ENCODE peak calls at places on chromosomes 11 and 22, in eight cellular contexts. J is CD8-positive, alpha-beta memory T cell; W is CD4-positive, alpha-beta memory T cell; B is prostate gland; T is psoas muscle; A is breast epithelium; R is DND-41; Z is SK-N-SH. G is an unnamed sample. For H3K9me3, the result is how much of the 10 kb centered on the place peaks cover.

GRCh38 chr11:66749091-66749490 is 20.1 kb upstream of the SPTBN2 start:
- DNase-seq in J (no peak), W (no peak), B (peak), T (no peak), A (peak), R (no peak), Z (no peak), G (no peak)

GRCh38 chr11:59173080-59173963 is 1.4 kb downstream of the DTX4 start:
- DNase-seq in J (no peak), W (no peak), B (no peak), T (no peak), A (peak), R (no peak), Z (peak), G (no peak)

GRCh38 chr11:122032317-122032716 is 83.7 kb downstream of the BLID start:
- DNase-seq in J (no peak), W (no peak), B (no peak), T (peak), A (no peak), R (no peak), Z (no peak), G (no peak)

GRCh38 chr11:14908214-14908880 is 16.3 kb upstream of the CYP2R1 start:
- DNase-seq in J (no peak), W (peak), B (peak), T (no peak), A (no peak), R (peak), Z (peak), G (no peak)

GRCh38 chr22:39873963-39874362 is 19.6 kb downstream of the ENTHD1 start:
- DNase-seq in J (no peak), W (no peak), B (no peak), T (no peak), A (no peak), R (no peak), Z (no peak), G (no peak)

GRCh38 chr11:31821779-31822574 is 10.9 kb upstream of the PAX6 start:
- DNase-seq in J (no peak), W (no peak), B (no peak), T (no peak), A (no peak), R (no peak), Z (peak), G (no peak)

GRCh38 chr11:41950470-41951143 is 491.2 kb upstream of the LRRC4C start:
- DNase-seq in J (no peak), W (no peak), B (no peak), T (no peak), A (no peak), R (no peak), Z (no peak), G (no peak)

GRCh38 chr11:1827095-1827797 is 7.5 kb upstream of the SYT8 start:
- DNase-seq in J (no peak), W (no peak), B (peak), T (peak), A (peak), R (no peak), Z (peak), G (no peak)

GRCh38 chr11:85589373-85589772 is 37.8 kb downstream of the DLG2 start:
- DNase-seq in J (no peak), W (no peak), B (no peak), T (no peak), A (no peak), R (no peak), Z (no peak), G (no peak)

GRCh38 chr11:15667127-15667725 is 552.5 kb downstream of the INSC start:
- DNase-seq in J (no peak), W (no peak), B (no peak), T (no peak), A (no peak), R (no peak), Z (no peak), G (no peak)

GRCh38 chr11:111269146-111269868 is 23.8 kb downstream of the POU2AF2 start:
- DNase-seq in J (no peak), W (no peak), B (no peak), T (no peak), A (no peak), R (no peak), Z (no peak), G (no peak)

GRCh38 chr11:72584933-72585597 is 89.2 kb downstream of the PDE2A start:
- DNase-seq in J (no peak), W (peak), B (no peak), T (no peak), A (no peak), R (no peak), Z (no peak), G (no peak)

GRCh38 chr11:36164522-36165250 is 124.5 kb downstream of the COMMD9 start:
- DNase-seq in J (no peak), W (no peak), B (peak), T (no peak), A (no peak), R (no peak), Z (no peak), G (no peak)

GRCh38 chr22:49301398-49302149 is 526.1 kb downstream of the BRD1 start:
- DNase-seq in J (no peak), W (no peak), B (no peak), T (no peak), A (peak), R (no peak), Z (no peak), G (no peak)
- H3K9me3 ChIP-seq in J (under half), W (under half), B (under half), T (under half), A (under half), R (under half), Z (under half), G (under half)

GRCh38 chr22:47236718-47237117 is 474.3 kb downstream of the TBC1D22A start:
- DNase-seq in J (no peak), W (no peak), B (no peak), T (no peak), A (no peak), R (no peak), Z (no peak), G (no peak)

GRCh38 chr22:47238886-47239860 is 476.7 kb downstream of the TBC1D22A start:
- DNase-seq in J (no peak), W (no peak), B (no peak), T (no peak), A (no peak), R (no peak), Z (no peak), G (no peak)

GRCh38 chr22:47237890-47238480 is 475.5 kb downstream of the TBC1D22A start:
- DNase-seq in J (no peak), W (no peak), B (no peak), T (no peak), A (no peak), R (no peak), Z (no peak), G (no peak)

GRCh38 chr22:47245286-47245685 is 482.8 kb downstream of the TBC1D22A start:
- DNase-seq in J (no peak), W (no peak), B (no peak), T (no peak), A (no peak), R (no peak), Z (no peak), G (no peak)

GRCh38 chr22:47240116-47240515 is 477.7 kb downstream of the TBC1D22A start:
- DNase-seq in J (no peak), W (no peak), B (no peak), T (no peak), A (no peak), R (no peak), Z (no peak), G (no peak)
- H3K9me3 ChIP-seq in J (under half), W (under half), B (under half), T (under half), A (under half), R (under half), Z (under half), G (under half)

GRCh38 chr11:27171391-27171790 is 130.8 kb downstream of the BBOX1 start:
- DNase-seq in J (no peak), W (no peak), B (no peak), T (no peak), A (no peak), R (no peak), Z (no peak), G (no peak)
- H3K9me3 ChIP-seq in J (under half), W (under half), B (under half), T (under half), A (under half), R (under half), Z (under half), G (under half)

DNA sequence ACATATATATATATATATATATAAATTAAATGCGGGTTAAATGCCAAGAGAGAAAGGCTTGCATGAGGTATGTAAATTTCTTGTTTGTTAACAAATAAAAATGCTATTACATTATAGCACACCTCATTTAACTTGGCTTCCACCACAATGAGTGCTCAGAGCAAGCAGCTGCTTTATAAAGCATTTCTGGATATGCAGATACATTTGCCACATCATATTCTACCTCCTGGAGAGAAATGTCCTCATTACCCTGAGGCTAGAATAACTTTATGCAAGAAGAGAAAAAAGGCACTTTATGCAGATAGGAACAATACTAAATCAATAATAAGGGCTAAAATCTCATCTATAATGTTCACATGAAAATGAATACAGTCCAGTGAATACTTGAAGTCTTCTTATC is 181.7 kb upstream of the CCDC90B start:
- DNase-seq in J (no peak), W (no peak), B (no peak), T (no peak), A (no peak), R (no peak), Z (no peak), G (no peak)
- H3K9me3 ChIP-seq in J (under half), W (under half), B (under half), T (under half), A (under half), R (under half), Z (under half), G (under half)

DNA sequence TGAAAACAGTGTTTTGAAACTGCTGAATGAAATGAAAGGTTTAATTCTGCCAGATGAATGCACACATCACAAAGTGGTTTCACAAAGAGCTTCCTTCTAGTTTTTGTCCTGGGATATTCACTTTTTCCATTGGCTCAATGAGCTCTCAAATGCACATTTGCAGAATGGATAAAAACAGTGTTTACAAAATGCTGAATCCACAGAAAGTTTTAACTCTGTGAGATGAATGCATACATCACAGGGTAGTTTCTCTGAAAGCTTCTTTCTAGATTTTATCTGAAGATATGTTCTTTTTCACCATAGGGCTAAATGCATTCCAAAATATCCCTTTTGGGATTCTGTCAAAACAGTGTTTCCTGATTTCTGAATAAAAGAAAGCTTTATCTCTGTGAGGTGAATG is 237.6 kb downstream of the OR4A5 start:
- DNase-seq in J (no peak), W (no peak), B (no peak), T (no peak), A (no peak), R (no peak), Z (no peak), G (no peak)
- H3K9me3 ChIP-seq in J (under half), W (under half), B (under half), T (under half), A (under half), R (under half), Z (under half), G (under half)

GRCh38 chr22:47575291-47575690 is 812.8 kb downstream of the TBC1D22A start:
- DNase-seq in J (no peak), W (no peak), B (peak), T (no peak), A (no peak), R (no peak), Z (no peak), G (no peak)
- H3K9me3 ChIP-seq in J (under half), W (under half), B (under half), T (under half), A (under half), R (under half), Z (under half), G (under half)

GRCh38 chr11:22991196-22991595 is 130.9 kb upstream of the CCDC179 start:
- DNase-seq in J (no peak), W (no peak), B (no peak), T (no peak), A (no peak), R (no peak), Z (no peak), G (no peak)
- H3K9me3 ChIP-seq in J (under half), W (under half), B (under half), T (under half), A (under half), R (under half), Z (under half), G (under half)

G was measured in T-helper 17 cell.